ENCODE peak calls at places on chromosomes 13 and 19, in six cellular contexts. V is hepatocyte; J is Jurkat, Clone E6-1; N is IMR-90; C is esophagus squamous epithelium; T is stomach. A is an unnamed sample.

GRCh38 chr13:29969286-29969685 is 118.9 kb upstream of the UBL3 start:
- DNase-seq in V (no peak), J (no peak), N (peak; percentile 92), C (no peak), T (no peak), A (no peak)

GRCh38 chr13:36421447-36421846 is 10.8 kb upstream of the CCNA1 start:
- DNase-seq in V (no peak), J (no peak), N (no peak), C (no peak), T (no peak), A (no peak)

GRCh38 chr13:51684076-51684475 is 99.8 kb downstream of the WDFY2 start:
- DNase-seq in V (no peak), J (no peak), N (peak; percentile 49), C (no peak), T (no peak), A (no peak)

GRCh38 chr13:104577029-104577820 is 1511.0 kb upstream of the SLC10A2 start:
- DNase-seq in V (no peak), J (no peak), N (peak; percentile 16), C (no peak), T (no peak), A (no peak)

GRCh38 chr13:25037057-25037813 is 58.7 kb upstream of the PABPC3 start:
- DNase-seq in V (peak; percentile 77), J (peak; percentile 54), N (peak; percentile 65), C (no peak), T (peak; percentile 46), A (peak; percentile 16)

GRCh38 chr13:113366031-113366588 is 2.2 kb upstream of the GRTP1 start:
- DNase-seq in V (no peak), J (no peak), N (peak; percentile 18), C (no peak), T (peak; percentile 23), A (no peak)

GRCh38 chr13:83546476-83546875 is 335.8 kb downstream of the SLITRK1 start:
- DNase-seq in V (no peak), J (no peak), N (no peak), C (no peak), T (no peak), A (no peak)

GRCh38 chr19:871446-872265 is 12.2 kb downstream of the CFD start:
- DNase-seq in V (no peak), J (no peak), N (peak; percentile 31), C (no peak), T (no peak), A (no peak)

GRCh38 chr13:99984463-99985242 is 3.1 kb downstream of the ZIC2 start:
- DNase-seq in V (peak; percentile 14), J (no peak), N (no peak), C (no peak), T (no peak), A (no peak)

GRCh38 chr19:17404015-17404414 is 1.4 kb downstream of the BST2 start:
- DNase-seq in V (no peak), J (no peak), N (no peak), C (no peak), T (no peak), A (no peak)

GRCh38 chr19:39563408-39563807 is 23.4 kb upstream of the EID2 start:
- DNase-seq in V (no peak), J (no peak), N (peak; percentile 18), C (no peak), T (no peak), A (no peak)

GRCh38 chr13:112814905-112815585 is 125.2 kb downstream of the ATP11A start:
- DNase-seq in V (no peak), J (no peak), N (peak; percentile 44), C (no peak), T (peak; percentile 27), A (no peak)

GRCh38 chr19:43636121-43636683 is 3.4 kb downstream of the CADM4 start:
- DNase-seq in V (no peak), J (no peak), N (no peak), C (no peak), T (no peak), A (no peak)

GRCh38 chr13:23753523-23753922 is 135.7 kb downstream of the MIPEP start:
- DNase-seq in V (peak; percentile 68), J (no peak), N (peak; percentile 68), C (no peak), T (no peak), A (no peak)

GRCh38 chr13:75691183-75691582 is 55.1 kb downstream of the LMO7 start:
- DNase-seq in V (no peak), J (no peak), N (peak; percentile 75), C (no peak), T (no peak), A (no peak)

GRCh38 chr13:112852392-112852791 is 116.6 kb upstream of the MCF2L start:
- DNase-seq in V (no peak), J (no peak), N (no peak), C (no peak), T (no peak), A (no peak)

GRCh38 chr19:3837332-3837731 is 31.5 kb downstream of the ZFR2 start:
- DNase-seq in V (no peak), J (no peak), N (no peak), C (no peak), T (no peak), A (no peak)

GRCh38 chr19:16334421-16334820 is 9.8 kb downstream of the KLF2 start:
- DNase-seq in V (no peak), J (no peak), N (no peak), C (no peak), T (no peak), A (no peak)

GRCh38 chr13:24746618-24747247 is 17.2 kb upstream of the RNF17 start:
- DNase-seq in V (peak; percentile 39), J (no peak), N (no peak), C (no peak), T (no peak), A (no peak)

GRCh38 chr19:41595258-41595889 is 19.4 kb downstream of the CEACAM21 start:
- DNase-seq in V (peak; percentile 78), J (peak; percentile 67), N (peak; percentile 74), C (no peak), T (peak; percentile 53), A (peak; percentile 58)

GRCh38 chr13:109780880-109781383 is 5.5 kb downstream of the IRS2 start:
- DNase-seq in V (no peak), J (no peak), N (no peak), C (no peak), T (no peak), A (no peak)

GRCh38 chr13:108895220-108895704 is 265.9 kb downstream of the MYO16 start:
- DNase-seq in V (peak; percentile 72), J (peak; percentile 25), N (peak; percentile 69), C (no peak), T (no peak), A (no peak)

GRCh38 chr19:28242317-28242927 is 970.5 kb downstream of the UQCRFS1 start:
- DNase-seq in V (peak; percentile 30), J (peak; percentile 36), N (no peak), C (no peak), T (no peak), A (no peak)

GRCh38 chr13:100394005-100394695 is 194.4 kb downstream of the GGACT start:
- DNase-seq in V (no peak), J (peak; percentile 68), N (peak; percentile 92), C (no peak), T (no peak), A (no peak)

GRCh38 chr13:95115525-95115924 is 185.7 kb downstream of the ABCC4 start:
- DNase-seq in V (peak; percentile 61), J (no peak), N (no peak), C (no peak), T (peak; percentile 56), A (no peak)

GRCh38 chr19:4456566-4456842 is 1.1 kb downstream of the UBXN6 start:
- DNase-seq in V (peak; percentile 86), J (no peak), N (peak; percentile 75), C (no peak), T (no peak), A (no peak)

GRCh38 chr19:16661480-16662034 is 618 bp downstream of the TMEM38A start:
- DNase-seq in V (peak; percentile 24), J (no peak), N (no peak), C (no peak), T (peak; percentile 33), A (no peak)

GRCh38 chr19:45250832-45251451 is at the start of gene MARK4:
- DNase-seq in V (peak; percentile 84), J (peak; percentile 39), N (peak; percentile 34), C (no peak), T (peak; percentile 51), A (no peak)

GRCh38 chr13:41061914-41062837 is 867 bp downstream of the WBP4 start:
- DNase-seq in V (peak; percentile 86), J (no peak), N (peak; percentile 64), C (no peak), T (no peak), A (no peak)

GRCh38 chr13:31742102-31742695 is 2.9 kb downstream of the RXFP2 start:
- DNase-seq in V (peak; percentile 83), J (peak; percentile 46), N (peak; percentile 69), C (no peak), T (peak; percentile 68), A (no peak)
- H3K4me3 ChIP-seq in V (no peak overlapping the region), J (no peak overlapping the region), N (peak overlapping the region; percentile 25), C (no peak overlapping the region), T (no peak overlapping the region), A (no peak overlapping the region)

DNA sequence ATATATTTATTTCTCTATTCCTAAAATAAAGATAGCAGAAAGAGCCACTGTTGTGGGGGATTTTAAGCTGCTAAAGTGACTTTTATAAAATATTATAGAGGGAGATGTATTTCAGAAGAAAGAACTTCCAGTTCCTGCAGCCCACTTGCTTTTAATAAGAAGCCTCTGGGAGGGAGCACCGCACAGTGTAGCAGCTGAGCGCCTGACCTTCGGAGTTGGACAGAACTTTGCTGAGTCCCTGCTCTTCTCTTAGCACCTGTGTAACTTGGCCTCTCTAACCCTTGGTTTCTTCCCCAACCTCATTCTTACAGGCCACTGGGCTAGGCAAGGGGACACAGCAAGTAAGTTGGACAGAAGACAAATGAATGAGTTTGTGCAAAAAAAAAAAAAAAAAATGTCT is 34.8 kb upstream of the TPTE2 start:
- DNase-seq in V (no peak), J (no peak), N (no peak), C (no peak), T (no peak), A (no peak)
- H3K4me3 ChIP-seq in V (no peak overlapping the region), J (no peak overlapping the region), N (no peak overlapping the region), C (no peak overlapping the region), T (no peak overlapping the region), A (no peak overlapping the region)

GRCh38 chr19:33933931-33934330 is 137.3 kb downstream of the KCTD15 start:
- DNase-seq in V (no peak), J (no peak), N (no peak), C (no peak), T (no peak), A (no peak)

GRCh38 chr19:33927789-33928457 is 131.3 kb downstream of the KCTD15 start:
- DNase-seq in V (no peak), J (no peak), N (no peak), C (no peak), T (no peak), A (no peak)

DNA sequence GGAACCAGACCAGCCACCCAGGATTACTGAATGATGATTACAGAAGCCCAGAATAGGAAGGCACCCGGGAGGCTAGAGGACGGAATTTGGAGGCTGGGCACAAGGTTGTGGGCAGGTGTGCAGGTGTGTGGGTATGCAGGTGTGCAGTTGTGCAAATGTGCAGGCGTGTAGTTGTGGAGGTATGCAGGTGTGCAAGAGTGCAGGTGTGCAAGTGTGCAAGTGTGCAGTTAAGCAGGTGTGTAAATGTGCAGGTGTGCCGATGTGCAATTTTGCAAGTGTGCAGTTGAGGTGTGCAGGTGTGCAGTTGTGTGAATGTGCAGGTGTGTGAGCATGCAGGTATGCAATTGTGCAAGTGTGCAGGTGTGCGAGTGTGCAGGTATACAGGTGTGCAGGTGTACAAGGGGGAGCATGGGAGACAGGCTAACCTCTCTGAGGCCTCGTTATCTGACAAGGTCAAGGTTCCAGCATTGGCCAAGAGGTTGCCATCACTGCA is 131.8 kb downstream of the KCTD15 start:
- DNase-seq in V (no peak), J (no peak), N (no peak), C (no peak), T (no peak), A (no peak)
- H3K4me3 ChIP-seq in V (no peak overlapping the region), J (no peak overlapping the region), N (no peak overlapping the region), C (no peak overlapping the region), T (no peak overlapping the region), A (no peak overlapping the region)

GRCh38 chr13:44364601-44365000 is 9.0 kb upstream of the SERP2 start:
- DNase-seq in V (no peak), J (no peak), N (peak; percentile 55), C (no peak), T (no peak), A (no peak)
- H3K4me3 ChIP-seq in V (no peak overlapping the region), J (no peak overlapping the region), N (no peak overlapping the region), C (no peak overlapping the region), T (no peak overlapping the region), A (no peak overlapping the region)